ENCODE peak calls at places on chromosome 6, in five cellular contexts. K is adrenal gland; L is CD8-positive, alpha-beta T cell; U is sigmoid colon; N is CD4-positive, CD25-positive, alpha-beta regulatory T cell. R is an unnamed sample. For H3K36me3, the result is how much of the 10 kb centered on the place peaks cover.

GRCh38 chr6:41367061-41367460 is 31.7 kb downstream of the NCR2 start:
- DNase-seq in N (no peak), U (no peak), L (no peak), K (no peak), R (no peak)

GRCh38 chr6:132730560-132730959 is 16.7 kb upstream of the VNN1 start:
- DNase-seq in K (no peak), L (no peak), U (no peak), N (no peak), R (no peak)

GRCh38 chr6:134678436-134678889 is 271.4 kb downstream of the ALDH8A1 start:
- DNase-seq in N (no peak), K (peak), L (no peak), U (no peak), R (peak)

GRCh38 chr6:99219788-99220187 is 129.7 kb downstream of the FAXC start:
- DNase-seq in U (no peak), K (no peak), L (no peak), N (no peak), R (no peak)

GRCh38 chr6:134111062-134111677 is 58.7 kb upstream of the SLC2A12 start:
- DNase-seq in U (no peak), N (peak), L (no peak), K (peak), R (peak)

GRCh38 chr6:107419747-107420146 is 39.6 kb downstream of the PDSS2 start:
- DNase-seq in L (no peak), N (no peak), K (no peak), U (no peak), R (no peak)

GRCh38 chr6:106764353-106764980 is 135.1 kb downstream of the QRSL1 start:
- DNase-seq in K (no peak), L (no peak), N (no peak), U (no peak), R (no peak)

GRCh38 chr6:46756469-46757205 is 9.9 kb downstream of the ANKRD66 start:
- DNase-seq in L (no peak), U (no peak), N (no peak), K (no peak), R (no peak)

GRCh38 chr6:150485559-150486517 is 113.8 kb upstream of the PLEKHG1 start:
- DNase-seq in U (no peak), L (no peak), N (no peak), K (no peak), R (no peak)

GRCh38 chr6:28985396-28986164 is 19.5 kb downstream of the ZNF311 start:
- DNase-seq in L (no peak), K (peak), U (peak), N (peak), R (peak)

GRCh38 chr6:11580686-11581085 is 43.1 kb downstream of the TMEM170B start:
- DNase-seq in U (no peak), K (no peak), L (no peak), N (no peak), R (no peak)

GRCh38 chr6:117890172-117890571 is 16.9 kb upstream of the SLC35F1 start:
- DNase-seq in L (no peak), N (no peak), U (no peak), K (no peak), R (no peak)

GRCh38 chr6:30842754-30843610 is 41.3 kb upstream of the DDR1 start:
- DNase-seq in L (no peak), K (no peak), N (peak), U (no peak), R (no peak)

GRCh38 chr6:169725270-169726048 is 1.2 kb upstream of the PHF10 start:
- DNase-seq in U (peak), L (no peak), N (peak), K (peak), R (peak)

GRCh38 chr6:154868143-154868594 is 126.9 kb upstream of the TIAM2 start:
- DNase-seq in N (peak), L (no peak), K (no peak), U (no peak), R (no peak)

GRCh38 chr6:158369241-158369640 is 57.0 kb downstream of the TULP4 start:
- DNase-seq in L (no peak), K (no peak), U (no peak), N (no peak), R (no peak)

GRCh38 chr6:35077006-35077712 is 64.0 kb downstream of the TCP11 start:
- DNase-seq in N (no peak), L (no peak), U (peak), K (peak), R (no peak)

GRCh38 chr6:129665555-129665954 is 44.4 kb downstream of the ARHGAP18 start:
- DNase-seq in K (no peak), N (no peak), U (no peak), L (no peak), R (no peak)

GRCh38 chr6:143096403-143096802 is 35.7 kb downstream of the AIG1 start:
- DNase-seq in N (no peak), K (no peak), L (no peak), U (no peak), R (no peak)

GRCh38 chr6:38847497-38847896 is 132.4 kb downstream of the DNAH8 start:
- DNase-seq in K (no peak), N (no peak), U (no peak), L (no peak), R (no peak)

GRCh38 chr6:25991785-25992412 is 29.3 kb downstream of the TRIM38 start:
- DNase-seq in L (peak), K (peak), N (peak), U (peak), R (peak)

GRCh38 chr6:90892271-90892670 is 305.4 kb upstream of the MAP3K7 start:
- DNase-seq in U (no peak), N (no peak), K (no peak), L (no peak), R (no peak)

GRCh38 chr6:120103616-120104015 is 754.1 kb upstream of the MAN1A1 start:
- DNase-seq in U (no peak), K (no peak), L (no peak), N (no peak), R (no peak)

GRCh38 chr6:130159876-130160415 is 62.8 kb downstream of the SAMD3 start:
- DNase-seq in N (no peak), K (no peak), L (no peak), U (no peak), R (no peak)

DNA sequence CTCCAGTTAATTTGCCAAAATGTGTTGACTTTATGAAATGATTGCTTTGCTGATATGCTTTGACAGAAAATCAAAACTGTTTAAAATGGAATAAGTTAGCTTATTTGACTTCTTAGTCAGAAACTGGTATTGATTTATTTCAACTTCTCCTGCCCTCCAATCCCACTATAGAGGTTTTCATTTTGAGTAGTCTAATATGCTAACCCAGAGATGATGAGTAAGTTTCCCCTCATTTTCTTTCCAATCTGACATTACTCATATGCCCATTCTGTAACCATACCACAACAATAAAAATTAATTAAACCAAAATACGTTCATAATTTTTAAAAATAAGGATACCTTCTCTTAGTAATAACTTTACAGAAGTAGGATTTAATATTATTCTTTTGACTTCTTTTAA is 78.8 kb downstream of the COL19A1 start:
- DNase-seq in N (no peak), L (no peak), U (no peak), K (no peak), R (no peak)
- H3K36me3 ChIP-seq in N (under half), L (under half), U (under half), K (under half), R (under half)

GRCh38 chr6:43972915-43973304 is 154.3 kb downstream of the MRPL14 start:
- DNase-seq in K (peak), U (peak), N (no peak), L (no peak), R (peak)

GRCh38 chr6:43976706-43977403 is 150.4 kb downstream of the MRPL14 start:
- DNase-seq in L (no peak), K (no peak), N (no peak), U (no peak), R (no peak)

GRCh38 chr6:43972179-43972914 is 154.9 kb downstream of the MRPL14 start:
- DNase-seq in U (no peak), N (no peak), L (no peak), K (peak), R (peak)

GRCh38 chr6:43973351-43973750 is 153.9 kb downstream of the MRPL14 start:
- DNase-seq in N (no peak), U (no peak), K (peak), L (no peak), R (no peak)

DNA sequence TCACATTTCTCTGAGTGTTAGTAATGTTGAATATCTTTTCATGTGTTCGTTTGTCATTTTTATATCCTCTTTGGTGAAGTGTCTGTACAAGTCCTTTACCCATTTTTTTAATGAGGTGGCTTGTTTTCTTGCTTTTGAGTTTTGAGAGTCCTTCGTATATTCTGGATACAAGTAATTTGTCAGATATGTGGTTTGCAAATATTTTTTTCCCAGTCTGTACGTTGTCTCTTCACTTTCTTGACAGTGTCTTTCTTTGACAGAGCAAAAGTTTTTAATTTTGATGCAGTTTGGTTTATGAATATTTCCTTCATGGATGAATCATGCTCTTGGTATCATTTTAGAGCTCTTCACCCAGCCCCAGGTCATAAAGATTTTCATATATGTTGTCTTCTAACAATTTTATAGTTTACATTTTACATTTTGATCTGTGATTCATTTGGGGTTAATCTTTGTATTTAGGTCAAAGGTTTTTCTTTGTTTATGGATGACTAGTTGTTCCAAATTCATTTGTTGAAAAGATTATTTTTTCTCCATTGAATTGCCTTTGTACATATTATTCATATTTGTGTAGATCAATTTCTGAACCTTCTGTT is 152.5 kb downstream of the MRPL14 start:
- DNase-seq in L (no peak), N (no peak), U (no peak), K (no peak), R (no peak)
- H3K4me3 ChIP-seq in L (no peak), N (no peak), U (no peak), K (no peak), R (no peak)

DNA sequence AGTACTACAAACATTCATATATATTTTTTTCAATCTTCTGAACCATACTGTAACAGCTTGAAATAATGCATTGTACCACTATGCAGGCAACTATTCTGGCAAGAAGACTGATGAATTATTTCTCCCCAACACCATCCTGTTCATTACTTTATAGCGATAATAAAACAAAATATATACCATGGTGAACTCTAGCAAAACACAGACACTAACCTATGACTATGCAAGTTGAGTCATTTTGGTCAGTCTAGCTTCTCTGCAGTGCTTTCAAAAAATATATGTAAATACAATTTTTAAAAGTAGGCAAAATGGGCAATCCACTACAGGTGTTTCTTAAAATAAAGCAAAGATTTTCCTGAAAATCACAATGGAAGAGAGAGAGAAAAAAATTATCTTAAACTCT is 20.3 kb downstream of the PHIP start:
- DNase-seq in L (no peak), N (no peak), U (no peak), K (no peak), R (no peak)
- H3K36me3 ChIP-seq in L (under half), N (half or more), U (under half), K (under half), R (half or more)

GRCh38 chr6:69631552-69632346 is 165.1 kb downstream of the LMBRD1 start:
- DNase-seq in L (no peak), K (no peak), N (peak), U (no peak), R (no peak)
- H3K4me3 ChIP-seq in L (no peak), K (no peak), N (no peak), U (no peak), R (no peak)

GRCh38 chr6:24405262-24405661 is 2.5 kb downstream of the MRS2 start:
- DNase-seq in L (no peak), U (no peak), N (no peak), K (no peak), R (no peak)

GRCh38 chr6:24408719-24409410 is 6.1 kb downstream of the MRS2 start:
- DNase-seq in U (no peak), L (no peak), N (no peak), K (no peak), R (no peak)

GRCh38 chr6:24415753-24416152 is 13.0 kb downstream of the MRS2 start:
- DNase-seq in K (no peak), L (no peak), N (no peak), U (no peak), R (no peak)

GRCh38 chr6:24412294-24412693 is 9.6 kb downstream of the MRS2 start:
- DNase-seq in L (no peak), N (peak), U (no peak), K (no peak), R (no peak)

GRCh38 chr6:24410622-24411021 is 7.9 kb downstream of the MRS2 start:
- DNase-seq in L (no peak), K (no peak), N (no peak), U (no peak), R (no peak)
- H3K36me3 ChIP-seq in L (under half), K (under half), N (half or more), U (under half), R (under half)

DNA sequence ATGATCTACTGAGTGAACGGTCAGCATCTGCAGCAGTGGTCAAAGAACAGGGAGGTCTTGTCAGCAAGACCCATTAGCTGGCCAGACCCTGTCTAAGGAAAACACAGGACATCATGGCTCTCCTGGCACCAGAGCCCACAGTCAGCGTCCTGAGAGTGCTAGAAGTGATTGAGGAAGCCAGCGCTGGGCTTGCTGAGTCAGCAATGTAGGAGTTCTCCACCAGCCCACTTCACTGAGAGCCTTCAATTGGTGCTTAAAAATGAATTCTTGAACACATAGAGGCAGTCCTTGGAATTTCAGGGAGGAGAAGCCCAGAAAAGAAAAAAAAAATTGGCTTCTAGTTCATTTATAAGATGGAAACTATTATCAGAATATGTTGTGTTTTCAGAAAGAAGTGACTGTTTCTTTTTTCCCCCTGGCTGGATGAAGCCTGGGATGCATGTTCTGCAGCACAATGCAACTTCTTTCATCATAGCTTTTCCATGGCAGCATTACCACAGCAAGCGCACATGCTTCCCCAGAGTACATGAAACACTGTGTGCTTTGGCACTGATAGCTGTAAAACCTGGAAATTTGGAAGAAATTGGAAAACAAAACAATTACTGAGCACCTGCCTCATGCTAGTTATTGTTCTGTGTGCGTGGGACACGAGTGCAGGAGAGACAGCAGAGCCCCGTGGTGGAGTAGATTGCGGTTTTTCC is 899.9 kb downstream of the C6orf118 start:
- DNase-seq in N (no peak), U (no peak), L (no peak), K (no peak), R (no peak)
- H3K4me3 ChIP-seq in N (no peak), U (no peak), L (no peak), K (no peak), R (no peak)

GRCh38 chr6:138685257-138685656 is 88.3 kb upstream of the CCDC28A start:
- DNase-seq in U (no peak), K (no peak), N (no peak), L (no peak), R (no peak)
- H3K36me3 ChIP-seq in U (under half), K (under half), N (under half), L (under half), R (under half)

DNA sequence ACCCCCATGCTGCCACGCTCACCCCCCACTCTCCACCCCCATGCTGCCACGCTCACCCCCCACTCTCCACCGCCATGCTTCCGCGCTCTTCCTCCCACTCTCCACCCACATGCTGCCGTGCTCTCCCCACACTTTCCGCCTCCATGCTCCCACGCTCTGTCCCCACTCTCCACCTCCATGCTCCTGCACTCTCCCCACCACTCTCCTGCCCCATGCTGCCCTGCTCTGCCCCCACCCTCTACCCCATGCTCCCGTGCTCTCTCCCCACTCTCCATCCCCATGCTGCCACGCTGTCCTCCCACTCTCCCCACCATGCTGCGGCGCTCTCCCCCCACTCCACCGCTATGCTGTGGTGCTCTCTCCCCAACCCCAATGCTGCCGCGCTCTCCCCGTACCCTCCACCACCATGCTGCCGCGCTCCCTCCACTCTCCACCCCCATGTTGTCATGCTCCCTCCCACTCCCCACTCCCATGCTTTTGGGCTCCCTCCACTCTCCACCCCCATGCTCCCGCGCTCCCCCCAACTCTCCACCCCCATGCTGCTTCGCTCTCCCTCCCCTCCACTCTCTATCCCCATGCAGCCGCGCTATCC is 46.0 kb upstream of the PDE10A start:
- DNase-seq in U (no peak), L (no peak), K (no peak), N (no peak), R (no peak)
- H3K4me3 ChIP-seq in U (no peak), L (no peak), K (no peak), N (no peak), R (no peak)

GRCh38 chr6:18237167-18237566 is 27.2 kb downstream of the DEK start:
- DNase-seq in U (no peak), L (no peak), K (no peak), N (no peak), R (no peak)

GRCh38 chr6:18234564-18234963 is 29.8 kb downstream of the DEK start:
- DNase-seq in N (no peak), K (no peak), L (no peak), U (no peak), R (no peak)

GRCh38 chr6:18240230-18240629 is 24.1 kb downstream of the DEK start:
- DNase-seq in K (no peak), U (no peak), N (no peak), L (no peak), R (no peak)

GRCh38 chr6:18241208-18241836 is 23.0 kb downstream of the DEK start:
- DNase-seq in N (peak), K (no peak), U (no peak), L (no peak), R (no peak)

GRCh38 chr6:18235524-18235923 is 28.8 kb downstream of the DEK start:
- DNase-seq in N (no peak), K (no peak), L (no peak), U (no peak), R (no peak)
- H3K36me3 ChIP-seq in N (under half), K (under half), L (under half), U (under half), R (half or more)

R was measured in MG63.